ENCODE peak calls at places on chromosomes 6 and 20, in four cellular contexts. Q, Y, C and W are unnamed samples.

GRCh38 chr20:58447733-58448391 is 58.8 kb downstream of the VAPB start:
- DNase-seq in C (peak; percentile 33), Q (no peak), Y (no peak), W (no peak)

GRCh38 chr6:166221040-166221439 is 53.4 kb upstream of the TBXT start:
- DNase-seq in Q (no peak), Y (no peak), C (no peak), W (no peak)

GRCh38 chr6:26065952-26066380 is 21.3 kb upstream of the HFE start:
- DNase-seq in C (peak; percentile 79), Y (peak; percentile 73), Q (peak; percentile 46), W (no peak)

GRCh38 chr6:169161572-169162167 is 92.0 kb downstream of the THBS2 start:
- DNase-seq in Q (peak; percentile 15), Y (no peak), C (no peak), W (no peak)

GRCh38 chr20:36852187-36852586 is 23.8 kb upstream of the TLDC2 start:
- DNase-seq in Y (no peak), Q (no peak), C (no peak), W (no peak)

GRCh38 chr20:49685161-49685601 is 28.5 kb downstream of the B4GALT5 start:
- DNase-seq in Y (no peak), C (no peak), Q (no peak), W (no peak)

GRCh38 chr20:59835448-59836395 is 97.7 kb downstream of the SYCP2 start:
- DNase-seq in Y (no peak), Q (no peak), C (no peak), W (no peak)

GRCh38 chr6:35343092-35343834 is 905 bp downstream of the PPARD start:
- DNase-seq in Y (no peak), Q (no peak), C (no peak), W (no peak)

GRCh38 chr20:15012551-15012950 is 675.1 kb upstream of the FLRT3 start:
- DNase-seq in Q (no peak), Y (no peak), C (no peak), W (no peak)

GRCh38 chr6:33995873-33996475 is 149.9 kb downstream of the GRM4 start:
- DNase-seq in Y (no peak), C (no peak), Q (no peak), W (no peak)

GRCh38 chr20:35735828-35736470 is 6.1 kb downstream of the RBM39 start:
- DNase-seq in Y (no peak), Q (no peak), C (no peak), W (no peak)
- TF ChIP-seq POLR2AphosphoS5 in Y (peak; percentile 40), Q (no peak), C (no peak), W (peak; percentile 65)

DNA sequence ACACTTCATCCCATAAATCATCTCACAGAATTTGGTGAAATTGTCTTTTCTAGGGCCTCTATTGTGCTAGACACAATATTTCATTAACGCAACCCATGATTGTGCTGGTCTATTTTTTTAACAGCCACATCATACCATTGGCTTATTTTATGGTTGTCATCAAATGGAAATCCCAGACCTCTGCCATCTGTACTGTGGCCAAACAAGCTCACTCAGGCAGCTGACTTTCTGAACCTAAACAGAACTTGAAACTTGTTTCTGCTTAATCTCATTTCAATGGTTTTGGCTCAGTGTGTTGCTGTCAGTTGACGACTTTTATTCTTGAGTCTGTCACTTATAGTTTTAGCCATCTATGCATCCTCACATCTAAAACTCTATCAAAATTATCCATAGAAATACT is 111.8 kb downstream of the HAO1 start:
- DNase-seq in Q (no peak), C (no peak), Y (no peak), W (no peak)
- TF ChIP-seq POLR2AphosphoS5 in Q (no peak), C (no peak), Y (no peak), W (no peak)

GRCh38 chr6:157333956-157334355 is 10.6 kb upstream of the TMEM242 start:
- DNase-seq in C (no peak), Q (no peak), Y (no peak), W (no peak)

GRCh38 chr6:157332813-157333212 is 9.5 kb upstream of the TMEM242 start:
- DNase-seq in Q (no peak), C (no peak), Y (no peak), W (no peak)

GRCh38 chr6:157337766-157338165 is 14.4 kb upstream of the TMEM242 start:
- DNase-seq in Y (no peak), Q (no peak), C (no peak), W (no peak)

GRCh38 chr6:157333537-157333936 is 10.2 kb upstream of the TMEM242 start:
- DNase-seq in Y (no peak), Q (no peak), C (no peak), W (no peak)

GRCh38 chr6:157335829-157336228 is 12.5 kb upstream of the TMEM242 start:
- DNase-seq in Y (no peak), C (no peak), Q (no peak), W (no peak)
- TF ChIP-seq POLR2AphosphoS5 in Y (no peak), C (no peak), Q (no peak), W (no peak)

GRCh38 chr20:46076806-46077205 is 13.0 kb downstream of the NCOA5 start:
- DNase-seq in C (no peak), Q (no peak), Y (no peak), W (no peak)
- TF ChIP-seq POLR2AphosphoS5 in C (no peak), Q (no peak), Y (no peak), W (no peak)

GRCh38 chr20:17896247-17896723 is 72.3 kb downstream of the SNX5 start:
- DNase-seq in C (no peak), Q (no peak), Y (no peak), W (no peak)
- TF ChIP-seq POLR2AphosphoS5 in C (no peak), Q (no peak), Y (no peak), W (no peak)

DNA sequence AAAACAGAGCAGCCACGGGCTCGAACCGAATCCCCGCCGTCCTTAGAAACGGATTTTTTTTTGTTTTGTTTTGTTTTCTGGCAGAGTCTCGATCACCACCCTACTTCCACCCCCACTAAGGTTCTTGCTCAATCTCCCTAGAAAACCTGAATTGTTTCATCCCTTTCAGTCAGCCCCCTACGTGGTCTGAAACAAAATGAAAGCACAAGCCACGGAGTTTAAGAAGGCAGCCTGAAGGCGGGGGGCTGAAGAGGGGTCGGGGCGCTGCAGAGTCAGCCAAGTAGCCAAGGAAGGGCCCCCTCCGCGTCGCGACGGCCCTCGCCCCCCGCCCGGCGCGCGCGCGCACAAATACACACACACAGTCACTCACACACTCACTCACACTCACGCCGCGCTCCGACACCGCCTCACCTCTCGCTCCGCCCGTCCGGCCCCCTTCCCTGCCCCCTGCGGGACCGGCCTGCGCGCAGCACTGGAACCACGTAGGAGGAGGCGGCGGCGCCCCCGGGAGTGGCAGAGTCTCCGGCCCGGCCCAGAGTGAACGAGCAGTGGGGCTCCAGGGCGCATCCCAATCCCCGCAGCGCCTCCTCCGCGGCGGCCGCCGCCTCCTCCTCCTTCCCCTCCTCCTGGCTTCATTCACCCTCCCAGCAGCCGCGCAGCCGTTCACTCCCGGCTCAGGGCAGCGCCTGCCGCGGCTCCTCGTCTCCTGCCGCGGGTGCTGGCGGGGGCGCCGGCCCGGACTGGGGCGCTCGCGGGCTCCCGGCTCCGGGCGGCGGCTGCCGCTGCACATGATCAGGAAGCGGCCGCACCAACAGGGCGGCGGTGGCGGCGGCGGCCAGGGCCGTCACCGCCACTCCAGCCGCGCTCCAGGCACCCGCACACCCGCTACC is 1.4 kb downstream of the ATXN1 start:
- DNase-seq in Y (no peak), Q (peak; percentile 89), C (no peak), W (peak; percentile 46)
- TF ChIP-seq POLR2AphosphoS5 in Y (peak; percentile 71), Q (peak; percentile 90), C (peak; percentile 78), W (peak; percentile 58)

GRCh38 chr6:84434550-84434949 is 207.1 kb upstream of the CEP162 start:
- DNase-seq in Q (no peak), Y (no peak), C (no peak), W (no peak)
- TF ChIP-seq POLR2AphosphoS5 in Q (no peak), Y (no peak), C (no peak), W (no peak)

GRCh38 chr20:25481235-25481917 is 73.9 kb downstream of the GINS1 start:
- DNase-seq in Q (no peak), C (no peak), Y (no peak), W (no peak)
- TF ChIP-seq POLR2AphosphoS5 in Q (no peak), C (no peak), Y (no peak), W (no peak)

GRCh38 chr6:109002100-109002697 is 92.4 kb downstream of the SESN1 start:
- DNase-seq in C (no peak), Q (peak; percentile 30), Y (no peak), W (no peak)
- TF ChIP-seq POLR2AphosphoS5 in C (no peak), Q (peak; percentile 86), Y (no peak), W (no peak)

DNA sequence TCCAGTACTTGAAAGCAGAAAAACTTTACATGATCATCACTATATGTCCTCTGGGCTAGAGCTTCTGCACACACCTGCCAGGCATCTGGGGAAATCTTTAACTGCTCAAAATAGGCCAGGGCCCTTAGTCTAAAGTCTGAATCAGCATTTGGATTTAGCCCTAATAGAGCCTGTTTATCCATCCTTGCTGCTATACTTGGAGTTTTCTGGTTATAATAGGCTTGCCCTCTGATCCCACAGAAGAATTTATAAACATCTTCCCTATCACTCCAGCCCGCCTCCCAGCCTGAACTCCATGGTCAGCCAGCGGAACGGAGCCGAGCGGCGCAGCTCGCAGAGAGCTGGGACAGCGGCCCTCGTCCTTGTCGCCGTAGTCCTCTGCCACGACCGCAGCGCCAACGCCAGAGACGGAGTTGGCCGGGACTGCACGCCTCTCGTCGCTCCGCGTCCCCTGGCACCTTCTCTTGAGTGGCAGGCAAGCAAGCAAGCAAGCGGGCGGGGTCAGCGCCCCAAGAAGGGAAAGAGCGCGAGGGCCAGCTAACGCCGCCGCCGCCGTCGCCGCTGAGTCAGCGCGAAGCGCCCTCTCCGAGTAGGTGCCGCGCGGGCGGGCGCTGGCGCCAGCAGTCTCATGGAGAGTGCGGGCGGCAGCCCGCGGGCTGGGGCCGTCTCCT is 25.4 kb upstream of the ASIP start:
- DNase-seq in C (peak; percentile 64), Y (no peak), Q (peak; percentile 66), W (peak; percentile 25)
- TF ChIP-seq POLR2AphosphoS5 in C (peak; percentile 56), Y (no peak), Q (peak; percentile 32), W (no peak)